ENCODE peak calls at places on chromosome 2, in nine cellular contexts. O is RCC 7860; N is HTR-8/SVneo; T is fibroblast of lung; I is choroid plexus epithelial cell; F is GM12865; J is naive thymus-derived CD4-positive, alpha-beta T cell; D is GM04504; H is activated naive CD4-positive, alpha-beta T cell treated with anti-CD3 and anti-CD28 coated beads for 36 hours. R is an unnamed sample.

GRCh38 chr2:74530239-74531161 is 767 bp downstream of the HTRA2 start:
- DNase-seq in D (no peak), J (peak; percentile 37), I (peak; percentile 54), F (peak; percentile 90), H (peak; percentile 77), O (no peak), T (peak; percentile 41), N (peak; percentile 49), R (peak; percentile 65)

GRCh38 chr2:181780159-181781081 is 100.1 kb upstream of the NEUROD1 start:
- DNase-seq in F (no peak), D (no peak), O (peak; percentile 82), N (no peak), H (no peak), I (peak; percentile 67), T (peak; percentile 56), J (no peak), R (no peak)

GRCh38 chr2:224196789-224197188 is 157.7 kb upstream of the SERPINE2 start:
- DNase-seq in T (no peak), O (no peak), I (no peak), J (no peak), H (no peak), N (no peak), D (no peak), F (no peak), R (no peak)

GRCh38 chr2:44941551-44942234 is at the start of gene SIX3:
- DNase-seq in D (no peak), I (no peak), F (peak; percentile 81), J (no peak), N (no peak), H (peak; percentile 66), O (no peak), T (peak; percentile 84), R (peak; percentile 63)

GRCh38 chr2:44741507-44741906 is 200.0 kb upstream of the SIX3 start:
- DNase-seq in F (no peak), O (no peak), I (peak; percentile 33), N (no peak), H (no peak), J (no peak), T (peak; percentile 45), D (no peak), R (no peak)

GRCh38 chr2:138827426-138828054 is 47.4 kb upstream of the NXPH2 start:
- DNase-seq in I (peak; percentile 84), D (peak; percentile 29), T (peak; percentile 61), J (no peak), O (peak; percentile 59), N (peak; percentile 41), F (peak; percentile 72), H (peak; percentile 30), R (peak; percentile 4)

GRCh38 chr2:83850071-83850725 is 608.9 kb downstream of the SUCLG1 start:
- DNase-seq in D (peak; percentile 84), F (no peak), O (no peak), T (no peak), N (no peak), J (no peak), H (no peak), I (peak; percentile 9), R (no peak)

GRCh38 chr2:219553168-219553417 is 9.3 kb downstream of the TMEM198 start:
- DNase-seq in O (no peak), T (no peak), J (no peak), D (no peak), H (no peak), F (no peak), N (no peak), I (no peak), R (no peak)

GRCh38 chr2:232341061-232341738 is 37.4 kb upstream of the ALPP start:
- DNase-seq in I (no peak), N (no peak), O (no peak), F (no peak), D (no peak), T (no peak), J (no peak), H (no peak), R (no peak)

GRCh38 chr2:21610304-21610703 is 486.5 kb downstream of the TDRD15 start:
- DNase-seq in J (no peak), I (no peak), F (no peak), H (no peak), N (no peak), D (no peak), O (no peak), T (no peak), R (no peak)

GRCh38 chr2:180728928-180729559 is 251.4 kb upstream of the UBE2E3 start:
- DNase-seq in H (no peak), F (no peak), N (peak; percentile 23), J (no peak), T (peak; percentile 93), I (peak; percentile 82), D (peak; percentile 80), O (peak; percentile 83), R (no peak)

R was measured in stimulated activated CD4-positive, alpha-beta T cell treated with anti-CD3 and anti-CD28 coated beads, Interleukin-15, amount 100 ng/mL, for 24 hours.